ENCODE peak calls at places on chromosomes 7 and 10, in four cellular contexts. B, R, K and C are unnamed samples.
A peak's percentile ranks its signal among the peaks of the same experiment; 100 is the strongest.

GRCh38 chr7:23277359-23277989 is 21.7 kb upstream of the MALSU1 start:
- DNase-seq in B (peak; percentile 51), R (no peak), K (no peak), C (peak; percentile 61)

GRCh38 chr7:25989140-25989705 is 162.8 kb upstream of the NFE2L3 start:
- DNase-seq in B (peak; percentile 50), R (no peak), K (no peak), C (no peak)

GRCh38 chr7:16738014-16738688 is 15.4 kb upstream of the TSPAN13 start:
- DNase-seq in B (no peak), R (no peak), K (no peak), C (no peak)

GRCh38 chr7:50594136-50594535 is 28.9 kb upstream of the DDC start:
- DNase-seq in B (no peak), R (no peak), K (no peak), C (no peak)

GRCh38 chr10:79066460-79067240 is 2.1 kb upstream of the ZMIZ1 start:
- DNase-seq in B (peak; percentile 69), R (no peak), K (peak; percentile 35), C (peak; percentile 21)

GRCh38 chr7:54711900-54712595 is 47.0 kb downstream of the SEC61G start:
- DNase-seq in B (no peak), R (no peak), K (no peak), C (no peak)

GRCh38 chr7:13077466-13077865 is 390.0 kb downstream of the ARL4A start:
- DNase-seq in B (no peak), R (no peak), K (no peak), C (no peak)

GRCh38 chr10:17788646-17789045 is 20.5 kb upstream of the MRC1 start:
- DNase-seq in B (no peak), R (no peak), K (no peak), C (no peak)

GRCh38 chr7:141600607-141601006 is 49.4 kb downstream of the AGK start:
- DNase-seq in B (no peak), R (no peak), K (no peak), C (no peak)

GRCh38 chr10:89600041-89600440 is 45.0 kb downstream of the PANK1 start:
- DNase-seq in B (no peak), R (no peak), K (no peak), C (no peak)

GRCh38 chr7:130982160-130982638 is 248.2 kb upstream of the KLF14 start:
- DNase-seq in B (no peak), R (peak; percentile 18), K (no peak), C (no peak)

GRCh38 chr10:118953999-118954398 is 75.5 kb upstream of the NANOS1 start:
- DNase-seq in B (no peak), R (no peak), K (no peak), C (no peak)

GRCh38 chr10:61142987-61143386 is 199.0 kb upstream of the RHOBTB1 start:
- DNase-seq in B (no peak), R (no peak), K (no peak), C (no peak)

GRCh38 chr7:100571829-100572116 is 1.9 kb downstream of the SAP25 start:
- DNase-seq in B (no peak), R (no peak), K (no peak), C (no peak)

DNA sequence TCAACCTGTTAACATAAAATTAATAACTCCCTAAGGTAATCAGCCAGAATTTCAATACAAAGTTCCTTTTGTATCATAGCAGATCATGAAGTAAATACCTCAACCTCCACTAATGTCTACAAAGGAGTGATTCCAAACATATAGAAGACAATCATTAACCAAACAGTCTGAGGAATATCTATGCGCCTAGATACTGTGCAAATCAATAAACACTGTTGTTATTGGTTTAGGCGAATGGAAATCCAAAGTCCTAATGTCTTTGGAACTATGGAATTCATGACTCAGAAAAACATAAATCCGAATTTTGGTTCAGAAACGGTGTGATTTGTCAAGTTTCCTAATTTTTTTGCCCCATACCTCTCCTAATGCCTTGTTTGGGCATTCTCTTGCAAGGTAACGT is 469.7 kb downstream of the PARD3 start:
- DNase-seq in B (no peak), R (no peak), K (no peak), C (no peak)
- H3K27ac ChIP-seq in B (no peak overlapping the region), R (no peak overlapping the region), K (no peak overlapping the region), C (no peak overlapping the region)

GRCh38 chr10:83819609-83820008 is 319.7 kb upstream of the GHITM start:
- DNase-seq in B (no peak), R (no peak), K (no peak), C (no peak)
- H3K4me1 ChIP-seq in B (no peaks in the 10 kb centered on the region), R (no peaks in the 10 kb centered on the region), K (no peaks in the 10 kb centered on the region), C (no peaks in the 10 kb centered on the region)

GRCh38 chr10:102657451-102657850 is 13.2 kb downstream of the TRIM8 start:
- DNase-seq in B (no peak), R (no peak), K (no peak), C (no peak)
- H3K36me3 ChIP-seq in B (peaks cover 15% of the 10 kb centered on the region), R (peaks cover 5% of the 10 kb centered on the region), K (peaks cover 63% of the 10 kb centered on the region), C (peaks cover 46% of the 10 kb centered on the region)

GRCh38 chr10:269440-270074 is 134.3 kb downstream of the ZMYND11 start:
- DNase-seq in B (no peak), R (no peak), K (no peak), C (no peak)
- H3K27ac ChIP-seq in B (no peak overlapping the region), R (no peak overlapping the region), K (no peak overlapping the region), C (no peak overlapping the region)

GRCh38 chr10:124084693-124085092 is 8.7 kb downstream of the CHST15 start:
- DNase-seq in B (no peak), R (no peak), K (peak; percentile 38), C (no peak)

GRCh38 chr10:124086787-124087671 is 6.4 kb downstream of the CHST15 start:
- DNase-seq in B (no peak), R (no peak), K (peak; percentile 39), C (no peak)

GRCh38 chr10:124087672-124088634 is 5.4 kb downstream of the CHST15 start:
- DNase-seq in B (peak; percentile 77), R (no peak), K (peak; percentile 88), C (no peak)

GRCh38 chr10:124085680-124086079 is 7.7 kb downstream of the CHST15 start:
- DNase-seq in B (no peak), R (no peak), K (peak; percentile 35), C (no peak)

DNA sequence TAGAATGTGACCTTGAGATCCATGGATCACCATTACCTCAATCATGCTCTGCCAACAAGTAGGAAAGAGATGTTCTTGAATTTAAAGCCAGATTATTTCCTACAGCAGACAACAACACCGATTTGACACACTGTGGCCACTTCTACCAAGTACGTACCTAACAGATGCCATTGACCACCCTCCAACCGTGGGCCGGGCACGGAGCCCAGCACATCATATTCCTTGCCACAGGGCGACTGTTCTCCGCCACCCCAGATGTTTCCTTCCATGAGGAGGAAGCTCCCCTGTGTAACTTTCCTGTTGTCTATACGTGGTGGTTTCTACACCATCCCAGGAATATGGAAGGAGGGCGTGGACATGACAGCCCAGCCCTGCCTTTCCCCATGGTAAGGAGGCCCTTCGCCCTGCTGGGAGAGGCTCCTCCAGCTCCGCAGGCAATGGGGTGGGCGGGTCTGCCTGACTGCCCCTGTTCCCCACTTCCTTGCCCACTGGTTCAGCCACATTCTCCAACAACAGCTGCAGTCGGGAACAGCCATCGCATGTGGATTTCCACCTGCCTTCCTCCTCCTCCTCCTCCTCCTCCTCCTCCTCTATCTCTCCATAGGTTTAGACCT is 7.2 kb downstream of the CHST15 start:
- DNase-seq in B (no peak), R (no peak), K (peak; percentile 40), C (no peak)
- H3K4me1 ChIP-seq in B (peaks cover 10% of the 10 kb centered on the region), R (peaks cover 1% of the 10 kb centered on the region), K (peaks cover 33% of the 10 kb centered on the region), C (no peaks in the 10 kb centered on the region)